ENCODE peak calls at places on chromosomes 6 and 20, in seven cellular contexts. W, T, O, D, H, J and K are unnamed samples.

GRCh38 chr6:116314878-116315277 is 35.1 kb upstream of the TSPYL1 start:
- ATAC-seq in W (no peak), T (no peak), O (no peak), D (peak; percentile 74), H (peak; percentile 38), J (peak; percentile 34), K (no peak)

GRCh38 chr6:2758980-2759379 is 6.2 kb upstream of the WRNIP1 start:
- ATAC-seq in W (no peak), T (no peak), O (no peak), D (no peak), H (no peak), J (no peak), K (no peak)

GRCh38 chr6:6942826-6943225 is 164.9 kb upstream of the RREB1 start:
- ATAC-seq in W (peak; percentile 100), T (peak; percentile 23), O (no peak), D (peak; percentile 91), H (peak; percentile 25), J (peak; percentile 97), K (peak; percentile 39)

GRCh38 chr20:47664068-47664437 is 121.2 kb downstream of the SULF2 start:
- ATAC-seq in W (peak; percentile 9), T (no peak), O (no peak), D (peak; percentile 14), H (peak; percentile 5), J (peak; percentile 8), K (no peak)

GRCh38 chr20:2086177-2086979 is 15.2 kb upstream of the STK35 start:
- ATAC-seq in W (no peak), T (no peak), O (no peak), D (no peak), H (no peak), J (no peak), K (no peak)

GRCh38 chr6:56744528-56744927 is 101.8 kb upstream of the DST start:
- ATAC-seq in W (no peak), T (no peak), O (no peak), D (peak; percentile 66), H (no peak), J (no peak), K (no peak)

GRCh38 chr6:366972-367794 is 24.4 kb upstream of the IRF4 start:
- ATAC-seq in W (no peak), T (no peak), O (no peak), D (no peak), H (no peak), J (no peak), K (no peak)

GRCh38 chr6:125913864-125914351 is 42.7 kb upstream of the HINT3 start:
- ATAC-seq in W (peak; percentile 42), T (no peak), O (no peak), D (no peak), H (no peak), J (peak; percentile 74), K (no peak)

GRCh38 chr6:17042422-17043147 is 59.3 kb upstream of the STMND1 start:
- ATAC-seq in W (no peak), T (no peak), O (peak; percentile 97), D (no peak), H (peak; percentile 96), J (peak; percentile 92), K (peak; percentile 34)

GRCh38 chr6:37011656-37012378 is 6.4 kb downstream of the FGD2 start:
- ATAC-seq in W (no peak), T (no peak), O (peak; percentile 43), D (no peak), H (no peak), J (no peak), K (no peak)

GRCh38 chr20:44560229-44560628 is 22.1 kb upstream of the PKIG start:
- ATAC-seq in W (no peak), T (no peak), O (no peak), D (peak; percentile 63), H (no peak), J (no peak), K (no peak)

GRCh38 chr6:2732503-2733089 is 18.1 kb downstream of the MYLK4 start:
- ATAC-seq in W (peak; percentile 80), T (no peak), O (peak; percentile 38), D (no peak), H (no peak), J (peak; percentile 28), K (no peak)

GRCh38 chr6:111779660-111780059 is 93.6 kb downstream of the FYN start:
- ATAC-seq in W (no peak), T (no peak), O (no peak), D (no peak), H (no peak), J (no peak), K (no peak)
- H3K27ac ChIP-seq in W (no peak overlapping the region), T (peak overlapping the region; percentile 21), O (no peak overlapping the region), D (no peak overlapping the region), H (no peak overlapping the region), J (no peak overlapping the region), K (no peak overlapping the region)

DNA sequence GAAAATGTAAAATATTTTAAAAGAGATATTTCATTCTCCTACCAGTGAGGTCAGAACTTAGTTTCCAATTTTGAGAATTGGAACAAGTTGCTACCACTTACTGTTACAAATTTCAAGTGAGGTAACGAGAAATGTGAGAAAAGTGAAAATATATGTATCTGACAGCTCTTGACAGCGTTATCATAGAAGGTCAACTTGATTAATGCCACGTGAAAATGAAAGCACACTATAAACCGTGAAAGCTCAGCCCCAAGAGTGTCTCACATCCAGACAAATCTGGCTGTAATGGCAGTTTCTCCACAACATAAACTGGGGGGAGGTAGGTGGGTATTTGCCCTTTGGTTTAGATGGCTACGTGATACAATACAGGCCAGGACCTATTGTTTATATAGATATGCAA is 13.9 kb downstream of the HDGFL1 start:
- ATAC-seq in W (no peak), T (no peak), O (no peak), D (peak; percentile 63), H (no peak), J (no peak), K (no peak)
- H3K36me3 ChIP-seq in W (no peaks in the 10 kb centered on the region), T (no peaks in the 10 kb centered on the region), O (no peaks in the 10 kb centered on the region), D (no peaks in the 10 kb centered on the region), H (no peaks in the 10 kb centered on the region), J (no peaks in the 10 kb centered on the region), K (no peaks in the 10 kb centered on the region)

DNA sequence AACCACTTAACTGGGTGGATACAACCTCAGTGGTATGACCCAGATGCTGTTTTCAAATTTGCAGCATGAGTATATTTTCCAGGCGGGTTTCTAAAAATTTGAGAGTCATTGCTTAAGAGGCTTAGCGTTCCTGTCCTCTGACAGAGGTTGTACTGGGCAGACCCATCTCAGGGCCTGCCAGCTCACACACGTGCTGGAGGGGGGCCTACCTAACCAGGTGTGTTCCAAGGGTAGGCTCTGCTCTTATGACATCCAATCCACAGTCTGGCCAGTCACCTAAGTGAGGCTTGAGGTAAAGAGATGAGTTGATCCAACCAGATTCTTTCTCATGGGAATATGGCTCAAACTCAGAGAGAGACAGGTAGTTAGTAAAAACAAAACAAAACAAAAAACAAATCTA is 1.3 kb downstream of the LYRM4 start:
- ATAC-seq in W (no peak), T (no peak), O (no peak), D (no peak), H (no peak), J (no peak), K (no peak)
- H3K27ac ChIP-seq in W (peak overlapping the region; percentile 99), T (peak overlapping the region; percentile 97), O (no peak overlapping the region), D (no peak overlapping the region), H (no peak overlapping the region), J (peak overlapping the region; percentile 93), K (no peak overlapping the region)

DNA sequence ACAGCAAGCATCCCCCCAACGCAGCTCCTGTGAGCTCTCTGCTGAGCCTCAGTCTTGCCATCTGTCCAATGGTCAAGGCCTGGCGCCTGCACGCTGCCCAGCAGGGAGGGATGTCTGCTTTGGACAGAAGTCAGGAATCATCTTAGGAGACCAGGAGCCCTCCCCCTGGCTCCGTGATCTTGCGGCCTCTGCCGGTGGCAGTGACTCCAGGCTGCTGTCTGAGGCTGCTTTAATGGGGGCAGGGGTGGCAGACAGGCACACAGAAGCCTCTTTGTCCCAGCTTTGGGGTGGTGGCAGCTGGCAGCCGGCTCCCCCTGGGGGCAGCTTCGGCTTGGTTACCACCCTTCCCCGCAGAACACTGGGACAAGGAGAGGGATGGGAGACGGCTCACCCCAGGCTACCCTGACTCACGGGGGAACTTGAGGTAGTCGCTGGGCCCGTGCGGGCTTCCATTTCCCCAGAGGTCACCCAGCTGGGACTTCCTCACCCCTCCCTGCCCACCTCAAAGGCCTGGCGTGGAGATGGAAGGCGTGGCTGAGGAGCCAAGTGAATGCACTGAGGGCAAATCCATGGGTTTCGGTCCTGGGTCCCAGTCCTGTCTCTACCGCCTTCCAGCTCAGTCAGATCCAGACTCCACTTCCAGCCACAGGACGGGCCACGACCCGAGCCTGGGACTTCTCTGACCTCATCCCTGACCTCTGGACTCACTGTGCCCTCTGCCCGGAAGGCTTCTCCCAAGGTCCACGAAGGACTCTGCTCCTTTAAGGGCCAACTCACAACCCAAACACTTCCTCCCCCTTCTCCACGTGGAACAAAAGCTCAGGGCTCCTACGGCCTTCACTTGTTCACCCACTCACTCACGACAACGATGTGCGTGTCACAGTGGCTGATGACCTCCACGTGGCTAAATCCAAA is 14.8 kb downstream of the PEDS1 start:
- ATAC-seq in W (peak; percentile 41), T (no peak), O (peak; percentile 27), D (no peak), H (peak; percentile 60), J (no peak), K (peak; percentile 57)
- H3K36me3 ChIP-seq in W (no peaks in the 10 kb centered on the region), T (peaks cover 26% of the 10 kb centered on the region), O (no peaks in the 10 kb centered on the region), D (peaks cover 3% of the 10 kb centered on the region), H (peaks cover 12% of the 10 kb centered on the region), J (no peaks in the 10 kb centered on the region), K (no peaks in the 10 kb centered on the region)

GRCh38 chr20:37072293-37073196 is 23.3 kb downstream of the RBL1 start:
- ATAC-seq in W (no peak), T (no peak), O (no peak), D (no peak), H (no peak), J (no peak), K (no peak)
- H3K27ac ChIP-seq in W (no peak overlapping the region), T (no peak overlapping the region), O (no peak overlapping the region), D (no peak overlapping the region), H (no peak overlapping the region), J (no peak overlapping the region), K (no peak overlapping the region)